ENCODE peak calls at places on chromosomes 12 and 14, in ten cellular contexts. Z is astrocyte of the spinal cord, D is AG10803, F is lower lobe of right lung, C is heart right ventricle, N is IMR-90, E is fibroblast of lung, X is fibroblast of the aortic adventitia, L is glutamatergic neuron, M is ovary. S is an unnamed sample.

GRCh38 chr12:10741836-10742235 is 18.7 kb upstream of the YBX3 start:
- DNase-seq in D (no peak), N (no peak), C (no peak), L (no peak), Z (no peak), F (no peak), E (no peak), M (no peak), X (no peak), S (no peak)

GRCh38 chr14:100679170-100679569 is 47.5 kb upstream of the DLK1 start:
- DNase-seq in M (no peak), F (no peak), X (no peak), L (no peak), E (no peak), N (no peak), D (no peak), C (no peak), Z (no peak), S (no peak)

GRCh38 chr12:96219700-96220206 is 25.6 kb downstream of the ELK3 start:
- DNase-seq in Z (peak; percentile 98), M (no peak), D (peak; percentile 96), E (peak; percentile 93), X (peak; percentile 94), C (no peak), N (peak; percentile 98), L (no peak), F (peak; percentile 87), S (peak; percentile 100)

GRCh38 chr14:105881021-105881930 is 354.9 kb downstream of the TMEM121 start:
- DNase-seq in E (no peak), X (no peak), Z (no peak), C (peak; percentile 3), D (no peak), L (peak; percentile 1), M (peak; percentile 10), N (no peak), F (peak; percentile 30), S (no peak)

GRCh38 chr12:101671157-101671791 is 26.2 kb upstream of the CHPT1 start:
- DNase-seq in F (peak; percentile 55), X (no peak), M (no peak), L (no peak), Z (no peak), D (no peak), E (no peak), N (no peak), C (no peak), S (no peak)

GRCh38 chr14:43356984-43357545 is 1150.0 kb downstream of the FSCB start:
- DNase-seq in L (no peak), N (no peak), Z (no peak), C (no peak), D (no peak), E (no peak), M (no peak), X (no peak), F (no peak), S (no peak)

GRCh38 chr14:72924332-72924731 is 1.9 kb upstream of the DCAF4 start:
- DNase-seq in C (peak; percentile 70), M (peak; percentile 53), X (no peak), E (no peak), L (no peak), N (no peak), D (no peak), F (peak; percentile 71), Z (no peak), S (no peak)

GRCh38 chr12:113097716-113098427 is 37.7 kb downstream of the RASAL1 start:
- DNase-seq in M (no peak), Z (peak; percentile 38), X (peak; percentile 49), N (no peak), F (no peak), C (peak; percentile 50), D (no peak), E (no peak), L (no peak), S (no peak)

GRCh38 chr12:19138551-19139344 is 9.2 kb downstream of the PLEKHA5 start:
- DNase-seq in M (no peak), L (no peak), C (no peak), F (no peak), E (no peak), X (no peak), N (peak; percentile 47), D (no peak), Z (peak; percentile 76), S (peak; percentile 37)

GRCh38 chr14:103103461-103104388 is 9.2 kb downstream of the EXOC3L4 start:
- DNase-seq in D (peak; percentile 66), L (peak; percentile 77), Z (no peak), M (no peak), N (peak; percentile 35), F (peak; percentile 77), X (peak; percentile 55), C (peak; percentile 59), E (peak; percentile 73), S (peak; percentile 27)

GRCh38 chr14:67186789-67187188 is 2.5 kb upstream of the GARIN2 start:
- DNase-seq in X (no peak), N (peak; percentile 34), D (no peak), L (no peak), M (no peak), E (peak; percentile 12), C (no peak), Z (no peak), F (no peak), S (no peak)

GRCh38 chr14:64253672-64254071 is 40.5 kb downstream of the ESR2 start:
- DNase-seq in X (peak; percentile 44), Z (peak; percentile 35), F (no peak), C (no peak), D (peak; percentile 12), M (no peak), E (peak; percentile 67), L (no peak), N (peak; percentile 92), S (peak; percentile 84)

GRCh38 chr14:23183479-23183878 is at the start of gene SLC7A8:
- DNase-seq in D (no peak), F (peak; percentile 67), M (peak; percentile 87), L (peak; percentile 66), X (no peak), N (no peak), Z (peak; percentile 10), E (no peak), C (peak; percentile 51), S (no peak)

GRCh38 chr12:104357431-104357952 is 54.0 kb downstream of the EID3 start:
- DNase-seq in N (peak; percentile 80), L (no peak), X (peak; percentile 74), F (no peak), C (no peak), Z (no peak), E (peak; percentile 63), D (peak; percentile 64), M (no peak), S (peak; percentile 47)

GRCh38 chr12:4562034-4562657 is at the start of gene DYRK4:
- DNase-seq in X (peak; percentile 64), F (peak; percentile 88), N (peak; percentile 60), L (peak; percentile 85), C (peak; percentile 81), E (peak; percentile 77), M (peak; percentile 84), Z (peak; percentile 87), D (peak; percentile 64), S (peak; percentile 51)

GRCh38 chr12:120684523-120684932 is 2.4 kb upstream of the MLEC start:
- DNase-seq in Z (no peak), M (no peak), X (no peak), C (no peak), D (peak; percentile 48), N (peak; percentile 26), L (no peak), E (no peak), F (no peak), S (peak; percentile 74)

GRCh38 chr12:130819248-130819576 is 19.8 kb downstream of the STX2 start:
- DNase-seq in F (no peak), E (no peak), N (no peak), L (no peak), D (no peak), Z (no peak), X (no peak), C (no peak), M (no peak), S (no peak)
- TF ChIP-seq CTCF in F (no peak), E (no peak), N (no peak), L (peak; percentile 27), D (no peak), Z (no peak), X (no peak), C (peak; percentile 6), M (no peak), S (no peak)

DNA sequence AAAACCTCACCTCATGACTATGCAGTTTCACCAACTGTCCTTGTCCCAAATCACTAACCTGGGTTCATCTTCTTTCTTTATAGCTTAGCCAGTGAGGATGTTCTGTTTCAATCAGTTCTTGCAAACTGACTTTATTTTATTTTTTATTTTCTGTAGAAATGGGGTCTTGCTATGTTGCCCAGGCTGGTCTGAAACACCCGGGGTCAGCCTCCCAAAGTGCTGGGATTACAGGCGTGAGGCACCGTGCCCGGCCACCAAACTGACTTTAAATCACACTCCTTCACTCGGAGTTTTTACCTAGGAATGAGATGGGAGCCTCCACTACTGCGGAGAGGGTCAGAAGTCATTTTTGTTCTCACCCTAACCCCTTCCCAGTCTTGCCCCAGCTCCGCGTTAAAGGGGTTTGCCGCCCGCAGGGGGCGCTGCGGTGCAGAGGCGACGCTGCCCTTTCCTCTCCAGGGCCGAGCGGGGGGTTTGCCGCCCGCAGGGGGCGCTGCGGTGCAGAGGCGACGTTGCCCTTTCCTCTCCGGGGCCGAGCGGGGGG is 7.0 kb upstream of the B4GALNT3 start:
- DNase-seq in L (no peak), D (no peak), E (no peak), M (no peak), X (no peak), Z (no peak), C (peak; percentile 55), N (no peak), F (no peak), S (no peak)
- TF ChIP-seq CTCF in L (peak; percentile 63), D (peak; percentile 30), E (no peak), M (no peak), X (peak; percentile 47), Z (peak; percentile 33), C (no peak), N (no peak), F (no peak), S (no peak)

DNA sequence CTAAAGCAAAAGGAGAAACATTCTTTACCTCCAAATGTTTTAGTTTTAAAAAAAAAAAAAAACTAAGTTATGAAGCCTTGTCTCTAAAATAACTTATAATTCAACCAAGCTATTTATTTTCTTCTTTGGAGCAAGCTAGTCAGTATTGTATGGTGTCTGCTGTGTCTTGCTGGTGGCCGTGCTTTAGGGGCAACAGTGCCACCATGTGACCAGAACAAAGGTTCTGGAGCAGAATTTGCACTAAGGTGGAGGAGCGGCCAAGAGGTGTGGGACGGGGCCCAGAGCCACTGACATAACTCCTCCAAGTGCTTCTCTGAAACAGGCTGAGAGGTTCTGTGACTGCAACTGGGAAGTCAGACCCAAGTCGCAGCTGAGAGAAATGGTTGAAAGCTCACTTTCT is 4.5 kb downstream of the FICD start:
- DNase-seq in E (no peak), C (no peak), F (no peak), Z (no peak), D (no peak), N (no peak), M (no peak), X (no peak), L (no peak), S (no peak)
- TF ChIP-seq CTCF in E (no peak), C (no peak), F (no peak), Z (no peak), D (no peak), N (no peak), M (no peak), X (no peak), L (no peak), S (no peak)

DNA sequence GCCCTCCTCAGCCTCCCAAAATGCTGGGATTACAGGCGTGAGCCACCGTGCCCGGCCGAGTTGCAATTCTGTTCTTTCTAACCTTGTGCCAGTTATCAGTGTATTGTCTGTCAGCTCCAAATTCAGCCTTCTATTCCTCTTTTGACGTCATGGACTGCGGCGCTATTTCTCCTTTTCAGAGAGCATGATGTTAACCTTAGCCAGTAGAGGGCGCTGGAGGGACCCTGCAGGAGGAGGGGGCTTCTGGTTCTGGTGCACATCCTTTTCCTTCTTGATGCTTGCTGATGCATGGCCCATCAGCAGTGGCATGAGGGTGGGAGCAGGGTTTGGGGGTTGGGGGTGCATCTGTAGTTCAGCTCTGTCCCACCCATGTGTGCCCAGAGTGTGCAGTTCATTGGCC is 179.3 kb upstream of the RMST start:
- DNase-seq in L (no peak), F (no peak), X (no peak), C (no peak), Z (no peak), N (no peak), E (no peak), D (no peak), M (no peak), S (no peak)
- TF ChIP-seq CTCF in L (peak; percentile 10), F (peak; percentile 6), X (no peak), C (no peak), Z (no peak), N (no peak), E (no peak), D (no peak), M (no peak), S (peak; percentile 12)